ENCODE peak calls at places on chromosomes 1 and 21, in seven cellular contexts. One of them, this sample, is unnamed.

GRCh38 chr21:28805885-28806284 is 186.8 kb downstream of the LTN1 start:
- DNase-seq in stimulated activated CD8-positive, alpha-beta memory T cell treated with anti-CD3 and anti-CD28 coated beads, Interleukin-7, amount 100 ng/mL, for 4 hours: no peak
- DNase-seq in H54: no peak
- DNase-seq in GM12891: no peak
- DNase-seq in GM13977: no peak
- DNase-seq in T-helper 17 cell: no peak
- DNase-seq in HFFc6: peak
- DNase-seq in this sample: peak

GRCh38 chr1:245762396-245762910 is 607.7 kb downstream of the KIF26B start:
- DNase-seq in stimulated activated CD8-positive, alpha-beta memory T cell treated with anti-CD3 and anti-CD28 coated beads, Interleukin-7, amount 100 ng/mL, for 4 hours: no peak
- DNase-seq in H54: no peak
- DNase-seq in GM12891: no peak
- DNase-seq in GM13977: no peak
- DNase-seq in T-helper 17 cell: no peak
- DNase-seq in HFFc6: no peak
- DNase-seq in this sample: no peak

GRCh38 chr1:53546409-53547155 is 87.4 kb downstream of the DMRTB1 start:
- DNase-seq in stimulated activated CD8-positive, alpha-beta memory T cell treated with anti-CD3 and anti-CD28 coated beads, Interleukin-7, amount 100 ng/mL, for 4 hours: no peak
- DNase-seq in H54: no peak
- DNase-seq in GM12891: no peak
- DNase-seq in GM13977: no peak
- DNase-seq in T-helper 17 cell: no peak
- DNase-seq in HFFc6: no peak
- DNase-seq in this sample: no peak

GRCh38 chr1:180636138-180636537 is 4.3 kb downstream of the XPR1 start:
- DNase-seq in stimulated activated CD8-positive, alpha-beta memory T cell treated with anti-CD3 and anti-CD28 coated beads, Interleukin-7, amount 100 ng/mL, for 4 hours: no peak
- DNase-seq in H54: no peak
- DNase-seq in GM12891: no peak
- DNase-seq in GM13977: no peak
- DNase-seq in T-helper 17 cell: no peak
- DNase-seq in HFFc6: no peak
- DNase-seq in this sample: no peak

GRCh38 chr1:59375321-59376220 is 78.7 kb downstream of the FGGY start:
- DNase-seq in stimulated activated CD8-positive, alpha-beta memory T cell treated with anti-CD3 and anti-CD28 coated beads, Interleukin-7, amount 100 ng/mL, for 4 hours: no peak
- DNase-seq in H54: peak
- DNase-seq in GM12891: no peak
- DNase-seq in GM13977: no peak
- DNase-seq in T-helper 17 cell: no peak
- DNase-seq in HFFc6: peak
- DNase-seq in this sample: peak

GRCh38 chr21:39660191-39660590 is 47.5 kb downstream of the B3GALT5 start:
- DNase-seq in stimulated activated CD8-positive, alpha-beta memory T cell treated with anti-CD3 and anti-CD28 coated beads, Interleukin-7, amount 100 ng/mL, for 4 hours: no peak
- DNase-seq in H54: peak
- DNase-seq in GM12891: no peak
- DNase-seq in GM13977: no peak
- DNase-seq in T-helper 17 cell: no peak
- DNase-seq in HFFc6: peak
- DNase-seq in this sample: peak

GRCh38 chr1:15244813-15245212 is 2.2 kb upstream of the FHAD1 start:
- DNase-seq in stimulated activated CD8-positive, alpha-beta memory T cell treated with anti-CD3 and anti-CD28 coated beads, Interleukin-7, amount 100 ng/mL, for 4 hours: no peak
- DNase-seq in H54: no peak
- DNase-seq in GM12891: no peak
- DNase-seq in GM13977: no peak
- DNase-seq in T-helper 17 cell: no peak
- DNase-seq in HFFc6: no peak
- DNase-seq in this sample: no peak

GRCh38 chr1:74193908-74194307 is 4.1 kb downstream of the LRRIQ3 start:
- DNase-seq in stimulated activated CD8-positive, alpha-beta memory T cell treated with anti-CD3 and anti-CD28 coated beads, Interleukin-7, amount 100 ng/mL, for 4 hours: no peak
- DNase-seq in H54: peak
- DNase-seq in GM12891: no peak
- DNase-seq in GM13977: no peak
- DNase-seq in T-helper 17 cell: no peak
- DNase-seq in HFFc6: peak
- DNase-seq in this sample: peak

GRCh38 chr1:53500184-53501064 is 41.2 kb downstream of the DMRTB1 start:
- DNase-seq in stimulated activated CD8-positive, alpha-beta memory T cell treated with anti-CD3 and anti-CD28 coated beads, Interleukin-7, amount 100 ng/mL, for 4 hours: no peak
- DNase-seq in H54: no peak
- DNase-seq in GM12891: no peak
- DNase-seq in GM13977: no peak
- DNase-seq in T-helper 17 cell: no peak
- DNase-seq in HFFc6: no peak
- DNase-seq in this sample: no peak

GRCh38 chr1:115671176-115672062 is 29.6 kb downstream of the VANGL1 start:
- DNase-seq in stimulated activated CD8-positive, alpha-beta memory T cell treated with anti-CD3 and anti-CD28 coated beads, Interleukin-7, amount 100 ng/mL, for 4 hours: no peak
- DNase-seq in H54: no peak
- DNase-seq in GM12891: no peak
- DNase-seq in GM13977: no peak
- DNase-seq in T-helper 17 cell: no peak
- DNase-seq in HFFc6: peak
- DNase-seq in this sample: peak

GRCh38 chr1:41773842-41774241 is 144.9 kb downstream of the HIVEP3 start:
- DNase-seq in stimulated activated CD8-positive, alpha-beta memory T cell treated with anti-CD3 and anti-CD28 coated beads, Interleukin-7, amount 100 ng/mL, for 4 hours: no peak
- DNase-seq in H54: no peak
- DNase-seq in GM12891: no peak
- DNase-seq in GM13977: no peak
- DNase-seq in T-helper 17 cell: no peak
- DNase-seq in HFFc6: no peak
- DNase-seq in this sample: no peak

GRCh38 chr1:184974086-184974836 is at the start of gene NIBAN1:
- DNase-seq in stimulated activated CD8-positive, alpha-beta memory T cell treated with anti-CD3 and anti-CD28 coated beads, Interleukin-7, amount 100 ng/mL, for 4 hours: peak
- DNase-seq in H54: peak
- DNase-seq in GM12891: peak
- DNase-seq in GM13977: peak
- DNase-seq in T-helper 17 cell: peak
- DNase-seq in HFFc6: peak
- DNase-seq in this sample: no peak

GRCh38 chr1:38834221-38834782 is 25.3 kb downstream of the RRAGC start:
- DNase-seq in stimulated activated CD8-positive, alpha-beta memory T cell treated with anti-CD3 and anti-CD28 coated beads, Interleukin-7, amount 100 ng/mL, for 4 hours: no peak
- DNase-seq in H54: no peak
- DNase-seq in GM12891: no peak
- DNase-seq in GM13977: no peak
- DNase-seq in T-helper 17 cell: no peak
- DNase-seq in HFFc6: no peak
- DNase-seq in this sample: peak

GRCh38 chr1:109640285-109640865 is 15.5 kb upstream of the GSTM4 start:
- DNase-seq in stimulated activated CD8-positive, alpha-beta memory T cell treated with anti-CD3 and anti-CD28 coated beads, Interleukin-7, amount 100 ng/mL, for 4 hours: peak
- DNase-seq in H54: peak
- DNase-seq in GM12891: no peak
- DNase-seq in GM13977: peak
- DNase-seq in T-helper 17 cell: peak
- DNase-seq in HFFc6: peak
- DNase-seq in this sample: peak

GRCh38 chr1:11680270-11681070 is 478 bp downstream of the MAD2L2 start:
- DNase-seq in stimulated activated CD8-positive, alpha-beta memory T cell treated with anti-CD3 and anti-CD28 coated beads, Interleukin-7, amount 100 ng/mL, for 4 hours: peak
- DNase-seq in H54: peak
- DNase-seq in GM12891: no peak
- DNase-seq in GM13977: peak
- DNase-seq in T-helper 17 cell: no peak
- DNase-seq in HFFc6: peak
- DNase-seq in this sample: no peak

GRCh38 chr1:37867784-37868183 is 8.4 kb upstream of the MTF1 start:
- DNase-seq in stimulated activated CD8-positive, alpha-beta memory T cell treated with anti-CD3 and anti-CD28 coated beads, Interleukin-7, amount 100 ng/mL, for 4 hours: no peak
- DNase-seq in H54: no peak
- DNase-seq in GM12891: no peak
- DNase-seq in GM13977: no peak
- DNase-seq in T-helper 17 cell: no peak
- DNase-seq in HFFc6: no peak
- DNase-seq in this sample: no peak

GRCh38 chr1:64487061-64487460 is 17.1 kb downstream of the CACHD1 start:
- DNase-seq in stimulated activated CD8-positive, alpha-beta memory T cell treated with anti-CD3 and anti-CD28 coated beads, Interleukin-7, amount 100 ng/mL, for 4 hours: no peak
- DNase-seq in H54: no peak
- DNase-seq in GM12891: no peak
- DNase-seq in GM13977: no peak
- DNase-seq in T-helper 17 cell: no peak
- DNase-seq in HFFc6: no peak
- DNase-seq in this sample: no peak

GRCh38 chr1:110903853-110904500 is 31.0 kb downstream of the CD53 start:
- DNase-seq in stimulated activated CD8-positive, alpha-beta memory T cell treated with anti-CD3 and anti-CD28 coated beads, Interleukin-7, amount 100 ng/mL, for 4 hours: no peak
- DNase-seq in H54: no peak
- DNase-seq in GM12891: no peak
- DNase-seq in GM13977: no peak
- DNase-seq in T-helper 17 cell: no peak
- DNase-seq in HFFc6: no peak
- DNase-seq in this sample: no peak

GRCh38 chr1:35539824-35540261 is 17.4 kb downstream of the KIAA0319L start:
- DNase-seq in stimulated activated CD8-positive, alpha-beta memory T cell treated with anti-CD3 and anti-CD28 coated beads, Interleukin-7, amount 100 ng/mL, for 4 hours: no peak
- DNase-seq in H54: no peak
- DNase-seq in GM12891: no peak
- DNase-seq in GM13977: peak
- DNase-seq in T-helper 17 cell: no peak
- DNase-seq in HFFc6: peak
- DNase-seq in this sample: peak

GRCh38 chr1:170765279-170765678 is 101.3 kb downstream of the PRRX1 start:
- DNase-seq in stimulated activated CD8-positive, alpha-beta memory T cell treated with anti-CD3 and anti-CD28 coated beads, Interleukin-7, amount 100 ng/mL, for 4 hours: no peak
- DNase-seq in H54: no peak
- DNase-seq in GM12891: no peak
- DNase-seq in GM13977: no peak
- DNase-seq in T-helper 17 cell: no peak
- DNase-seq in HFFc6: no peak
- DNase-seq in this sample: no peak

GRCh38 chr1:24850353-24850905 is 79.6 kb downstream of the RUNX3 start:
- DNase-seq in stimulated activated CD8-positive, alpha-beta memory T cell treated with anti-CD3 and anti-CD28 coated beads, Interleukin-7, amount 100 ng/mL, for 4 hours: no peak
- DNase-seq in H54: no peak
- DNase-seq in GM12891: no peak
- DNase-seq in GM13977: no peak
- DNase-seq in T-helper 17 cell: no peak
- DNase-seq in HFFc6: no peak
- DNase-seq in this sample: no peak